ENCODE peak calls at places on chromosomes 2 and 18, in five cellular contexts. F, Q, R, I and L are unnamed samples.

GRCh38 chr2:7048762-7049294 is 131.6 kb downstream of the RNF144A start:
- ATAC-seq in F (no peak), Q (no peak), R (no peak), I (no peak), L (no peak)

GRCh38 chr2:188596054-188596453 is 304.4 kb downstream of the GULP1 start:
- ATAC-seq in F (no peak), Q (no peak), R (peak), I (no peak), L (no peak)

GRCh38 chr2:237540823-237541222 is 25.6 kb upstream of the PRLH start:
- ATAC-seq in F (peak), Q (peak), R (peak), I (no peak), L (peak)

GRCh38 chr2:170038734-170039133 is 139.2 kb upstream of the MYO3B start:
- ATAC-seq in F (no peak), Q (no peak), R (no peak), I (no peak), L (no peak)

GRCh38 chr2:235064980-235065379 is 113.2 kb downstream of the SH3BP4 start:
- ATAC-seq in F (no peak), Q (no peak), R (no peak), I (no peak), L (no peak)

GRCh38 chr2:193348055-193348454 is 1153.3 kb upstream of the TMEFF2 start:
- ATAC-seq in F (no peak), Q (no peak), R (no peak), I (no peak), L (no peak)

GRCh38 chr2:50582164-50582563 is 449.8 kb downstream of the NRXN1 start:
- ATAC-seq in F (no peak), Q (no peak), R (no peak), I (no peak), L (no peak)

GRCh38 chr2:74037379-74037860 is 52.7 kb downstream of the TET3 start:
- ATAC-seq in F (peak), Q (peak), R (peak), I (no peak), L (peak)

GRCh38 chr2:64274399-64275173 is 130.4 kb upstream of the PELI1 start:
- ATAC-seq in F (no peak), Q (no peak), R (peak), I (no peak), L (no peak)

GRCh38 chr2:72539145-72539552 is 286.7 kb downstream of the EXOC6B start:
- ATAC-seq in F (no peak), Q (no peak), R (no peak), I (no peak), L (no peak)

GRCh38 chr2:172671506-172671905 is 64.1 kb upstream of the RAPGEF4 start:
- ATAC-seq in F (no peak), Q (no peak), R (no peak), I (no peak), L (no peak)

GRCh38 chr18:11246883-11247282 is 97.5 kb upstream of the PIEZO2 start:
- ATAC-seq in F (no peak), Q (no peak), R (no peak), I (no peak), L (no peak)

GRCh38 chr18:77984833-77985232 is 735.2 kb downstream of the GALR1 start:
- ATAC-seq in F (no peak), Q (no peak), R (no peak), I (no peak), L (no peak)

GRCh38 chr18:41645600-41646360 is 309.3 kb upstream of the PIK3C3 start:
- ATAC-seq in F (no peak), Q (no peak), R (no peak), I (no peak), L (no peak)

GRCh38 chr2:43220982-43221659 is 5.3 kb downstream of the ZFP36L2 start:
- ATAC-seq in F (peak), Q (peak), R (peak), I (no peak), L (no peak)

GRCh38 chr18:48859311-48860275 is 91.2 kb downstream of the SMAD7 start:
- ATAC-seq in F (peak), Q (peak), R (no peak), I (no peak), L (no peak)

GRCh38 chr2:192809173-192809572 is 614.4 kb upstream of the TMEFF2 start:
- ATAC-seq in F (no peak), Q (no peak), R (no peak), I (no peak), L (no peak)

GRCh38 chr2:98134138-98134537 is 47.2 kb downstream of the VWA3B start:
- ATAC-seq in F (peak), Q (peak), R (no peak), I (peak), L (peak)

GRCh38 chr2:60392014-60392391 is 161.5 kb downstream of the BCL11A start:
- ATAC-seq in F (no peak), Q (no peak), R (no peak), I (no peak), L (no peak)

GRCh38 chr2:144477281-144477942 is 42.5 kb downstream of the ZEB2 start:
- ATAC-seq in F (no peak), Q (no peak), R (no peak), I (no peak), L (no peak)

GRCh38 chr18:33838084-33838483 is 260.1 kb downstream of the ASXL3 start:
- ATAC-seq in F (no peak), Q (no peak), R (no peak), I (no peak), L (no peak)

GRCh38 chr2:13103778-13104493 is 387.2 kb downstream of the TRIB2 start:
- ATAC-seq in F (no peak), Q (no peak), R (no peak), I (no peak), L (no peak)

GRCh38 chr2:106106627-106107508 is 87.2 kb downstream of the UXS1 start:
- ATAC-seq in F (no peak), Q (no peak), R (no peak), I (no peak), L (no peak)

GRCh38 chr2:33001823-33002222 is 55.1 kb downstream of the LTBP1 start:
- ATAC-seq in F (no peak), Q (no peak), R (no peak), I (no peak), L (no peak)

GRCh38 chr2:23312996-23313606 is 71.9 kb upstream of the KLHL29 start:
- ATAC-seq in F (no peak), Q (no peak), R (no peak), I (no peak), L (no peak)

GRCh38 chr18:35646449-35646848 is 64.9 kb downstream of the GALNT1 start:
- ATAC-seq in F (no peak), Q (no peak), R (no peak), I (no peak), L (peak)

GRCh38 chr2:192068966-192069365 is 125.8 kb downstream of the TMEFF2 start:
- ATAC-seq in F (no peak), Q (no peak), R (no peak), I (no peak), L (no peak)

GRCh38 chr2:26144031-26144430 is 28.9 kb upstream of the GAREM2 start:
- ATAC-seq in F (no peak), Q (no peak), R (peak), I (no peak), L (no peak)

GRCh38 chr2:88827821-88828220 is 136.3 kb downstream of the RPIA start:
- ATAC-seq in F (peak), Q (no peak), R (no peak), I (no peak), L (peak)

GRCh38 chr18:76621782-76622495 is 126.9 kb upstream of the ZNF516 start:
- ATAC-seq in F (no peak), Q (no peak), R (peak), I (no peak), L (no peak)

GRCh38 chr2:17177094-17177493 is 341.1 kb downstream of the RAD51AP2 start:
- ATAC-seq in F (no peak), Q (no peak), R (no peak), I (no peak), L (no peak)

GRCh38 chr2:105761931-105762515 is 17.3 kb downstream of the NCK2 start:
- ATAC-seq in F (no peak), Q (no peak), R (peak), I (no peak), L (no peak)

GRCh38 chr2:145874466-145874865 is 1354.5 kb upstream of the ZEB2 start:
- ATAC-seq in F (no peak), Q (no peak), R (no peak), I (no peak), L (no peak)

GRCh38 chr18:457120-457519 is 43.4 kb downstream of the COLEC12 start:
- ATAC-seq in F (peak), Q (peak), R (peak), I (no peak), L (no peak)